ENCODE peak calls at places on chromosomes 13 and 19, in four cellular contexts. K, M, Z and Y are unnamed samples.

GRCh38 chr19:29098863-29099481 is 114.0 kb downstream of the UQCRFS1 start:
- DNase-seq in K (no peak), M (peak; percentile 82), Z (no peak), Y (no peak)

GRCh38 chr13:42333613-42334328 is 61.8 kb downstream of the AKAP11 start:
- DNase-seq in K (no peak), M (no peak), Z (peak; percentile 59), Y (no peak)

GRCh38 chr13:98300956-98301641 is 124.0 kb upstream of the RNF113B start:
- DNase-seq in K (no peak), M (no peak), Z (no peak), Y (no peak)

GRCh38 chr13:28423010-28423409 is 71.9 kb downstream of the FLT1 start:
- DNase-seq in K (no peak), M (peak; percentile 63), Z (no peak), Y (peak; percentile 65)

GRCh38 chr13:48979892-48980291 is 4.2 kb downstream of the FNDC3A start:
- DNase-seq in K (no peak), M (no peak), Z (no peak), Y (peak; percentile 43)

GRCh38 chr13:59861676-59862075 is 302.1 kb downstream of the DIAPH3 start:
- DNase-seq in K (no peak), M (no peak), Z (no peak), Y (no peak)

GRCh38 chr13:42355841-42356575 is 84.1 kb downstream of the AKAP11 start:
- DNase-seq in K (no peak), M (no peak), Z (no peak), Y (no peak)

GRCh38 chr19:3682741-3683404 is 17.4 kb downstream of the PIP5K1C start:
- DNase-seq in K (no peak), M (no peak), Z (no peak), Y (no peak)

GRCh38 chr13:40764587-40765403 is 6.2 kb downstream of the MRPS31 start:
- DNase-seq in K (no peak), M (no peak), Z (no peak), Y (no peak)

GRCh38 chr19:35519291-35519690 is 5.8 kb upstream of the DMKN start:
- DNase-seq in K (no peak), M (no peak), Z (no peak), Y (no peak)

GRCh38 chr13:79385694-79386093 is 20.4 kb downstream of the RBM26 start:
- DNase-seq in K (no peak), M (no peak), Z (no peak), Y (no peak)

GRCh38 chr13:113768018-113768905 is 9.2 kb downstream of the TMEM255B start:
- DNase-seq in K (no peak), M (no peak), Z (no peak), Y (no peak)

GRCh38 chr13:36028359-36028758 is 102.8 kb downstream of the DCLK1 start:
- DNase-seq in K (no peak), M (no peak), Z (no peak), Y (no peak)

GRCh38 chr19:58009666-58010301 is 7.2 kb upstream of the ZNF606 start:
- DNase-seq in K (no peak), M (peak; percentile 53), Z (no peak), Y (peak; percentile 85)

GRCh38 chr13:80168089-80168850 is 172.7 kb downstream of the SPRY2 start:
- DNase-seq in K (no peak), M (no peak), Z (no peak), Y (peak; percentile 35)

GRCh38 chr13:50244913-50245574 is 229.8 kb downstream of the KCNRG start:
- DNase-seq in K (peak; percentile 79), M (peak; percentile 68), Z (no peak), Y (peak; percentile 37)

GRCh38 chr13:85500716-85501256 is 298.4 kb downstream of the SLITRK6 start:
- DNase-seq in K (no peak), M (no peak), Z (no peak), Y (no peak)

GRCh38 chr13:24135674-24136300 is 24.7 kb upstream of the SPATA13 start:
- DNase-seq in K (no peak), M (no peak), Z (no peak), Y (no peak)

GRCh38 chr19:42629191-42629590 is 34.5 kb upstream of the CEACAM8 start:
- DNase-seq in K (no peak), M (no peak), Z (no peak), Y (no peak)

GRCh38 chr13:112457081-112457480 is 80.9 kb downstream of the SPACA7 start:
- DNase-seq in K (no peak), M (peak; percentile 12), Z (no peak), Y (no peak)

GRCh38 chr13:89726690-89727435 is 1620.6 kb upstream of the MIR17HG start:
- DNase-seq in K (no peak), M (no peak), Z (no peak), Y (no peak)

GRCh38 chr19:49056101-49056901 is 1.2 kb downstream of the CGB7 start:
- DNase-seq in K (peak; percentile 34), M (peak; percentile 57), Z (peak; percentile 89), Y (peak; percentile 15)

GRCh38 chr13:76019421-76020044 is 383.4 kb downstream of the LMO7 start:
- DNase-seq in K (peak; percentile 28), M (no peak), Z (peak; percentile 78), Y (no peak)

GRCh38 chr19:35986111-35986510 is 8.9 kb upstream of the SDHAF1 start:
- DNase-seq in K (no peak), M (no peak), Z (no peak), Y (no peak)

GRCh38 chr13:47332149-47332548 is 435.3 kb upstream of the HTR2A start:
- DNase-seq in K (no peak), M (no peak), Z (no peak), Y (no peak)

GRCh38 chr13:81929988-81930387 is 1589.1 kb upstream of the SPRY2 start:
- DNase-seq in K (no peak), M (no peak), Z (no peak), Y (no peak)

GRCh38 chr19:33176670-33177416 is 17.3 kb upstream of the LRP3 start:
- DNase-seq in K (peak; percentile 97), M (peak; percentile 97), Z (peak; percentile 100), Y (peak; percentile 98)

GRCh38 chr19:7687177-7687576 is 6.5 kb downstream of the TRAPPC5 start:
- DNase-seq in K (no peak), M (no peak), Z (no peak), Y (no peak)
- TF ChIP-seq POLR2AphosphoS5 in K (no peak), M (no peak), Z (no peak), Y (no peak)

GRCh38 chr19:5977785-5978605 is at the start of gene RANBP3:
- DNase-seq in K (peak; percentile 97), M (peak; percentile 99), Z (peak; percentile 96), Y (peak; percentile 98)
- TF ChIP-seq POLR2AphosphoS5 in K (peak; percentile 81), M (peak; percentile 90), Z (peak; percentile 68), Y (peak; percentile 63)

GRCh38 chr13:110200276-110200675 is 106.7 kb downstream of the COL4A1 start:
- DNase-seq in K (no peak), M (no peak), Z (no peak), Y (peak; percentile 23)

GRCh38 chr13:110201114-110201513 is 105.8 kb downstream of the COL4A1 start:
- DNase-seq in K (no peak), M (no peak), Z (no peak), Y (peak; percentile 33)

GRCh38 chr13:110197471-110197870 is 109.5 kb downstream of the COL4A1 start:
- DNase-seq in K (no peak), M (no peak), Z (no peak), Y (no peak)

GRCh38 chr13:110197041-110197440 is 109.9 kb downstream of the COL4A1 start:
- DNase-seq in K (no peak), M (no peak), Z (no peak), Y (no peak)

DNA sequence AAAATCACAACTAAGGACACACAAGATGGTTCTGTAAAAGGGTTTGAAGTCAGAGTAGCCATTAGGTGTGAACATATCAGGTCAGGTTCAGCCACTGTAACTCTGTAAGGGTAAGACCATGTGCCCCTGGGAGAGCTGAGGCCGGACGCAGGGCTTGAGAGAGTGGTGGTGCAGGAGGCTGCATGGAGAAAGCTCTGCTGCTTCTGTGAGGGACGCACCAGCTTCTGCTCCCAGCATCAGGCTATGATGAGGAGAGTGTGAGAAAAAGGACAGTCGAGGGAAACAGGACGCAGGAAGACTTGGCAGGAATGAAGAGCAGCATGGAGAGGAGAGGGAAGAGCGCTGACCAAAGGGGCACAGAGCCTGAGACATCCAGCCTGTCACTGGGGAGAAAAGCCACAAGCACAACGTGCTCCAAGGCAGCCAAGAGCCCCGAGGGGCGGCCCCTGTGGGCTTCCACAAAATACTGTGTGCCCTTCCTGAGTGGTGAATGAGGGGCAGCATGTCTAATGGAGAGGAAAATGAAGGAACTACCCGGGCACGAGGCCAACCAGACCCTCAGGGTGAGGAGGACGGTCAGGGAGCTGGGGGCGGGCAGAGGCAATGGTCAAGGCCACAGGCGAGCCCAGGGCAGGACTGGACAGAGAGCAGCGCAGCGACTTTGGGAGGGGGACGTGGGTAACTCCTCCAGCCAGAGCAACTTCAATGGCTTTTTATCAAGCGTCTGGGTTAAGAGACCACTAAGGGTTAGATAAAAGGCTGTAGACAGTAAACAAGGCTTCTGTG is 107.7 kb downstream of the COL4A1 start:
- DNase-seq in K (no peak), M (no peak), Z (no peak), Y (no peak)
- TF ChIP-seq POLR2AphosphoS5 in K (no peak), M (no peak), Z (no peak), Y (no peak)

GRCh38 chr19:47006496-47006895 is 13.1 kb upstream of the NPAS1 start:
- DNase-seq in K (no peak), M (no peak), Z (no peak), Y (no peak)
- TF ChIP-seq POLR2AphosphoS5 in K (no peak), M (no peak), Z (no peak), Y (no peak)